ENCODE peak calls at places on chromosomes 13 and 19, in seven cellular contexts. Q is astrocyte of the spinal cord; F is T-helper 1 cell; C is stimulated activated naive CD8-positive, alpha-beta T cell treated with anti-CD3 and anti-CD28 coated beads, Interleukin-15, amount 100 ng/mL, for 72 hours; S is AG09309; Z is substantia nigra; H is islet precursor cell. M is an unnamed sample.

GRCh38 chr13:113652404-113653263 is 5.4 kb downstream of the ATP4B start:
- DNase-seq in Q (no peak), F (no peak), C (no peak), S (no peak), Z (no peak), H (peak), M (no peak)

GRCh38 chr13:27104606-27105005 is 67.0 kb downstream of the USP12 start:
- DNase-seq in Q (no peak), F (no peak), C (no peak), S (no peak), Z (no peak), H (no peak), M (no peak)

GRCh38 chr19:56814656-56815055 is 25.9 kb downstream of the PEG3 start:
- DNase-seq in Q (no peak), F (no peak), C (no peak), S (no peak), Z (no peak), H (no peak), M (no peak)

GRCh38 chr13:99290890-99291289 is 16.3 kb downstream of the GPR183 start:
- DNase-seq in Q (no peak), F (no peak), C (no peak), S (no peak), Z (no peak), H (no peak), M (no peak)

GRCh38 chr13:40191186-40191980 is 475.1 kb downstream of the FOXO1 start:
- DNase-seq in Q (peak), F (no peak), C (no peak), S (no peak), Z (no peak), H (no peak), M (peak)

GRCh38 chr13:113651511-113652403 is 6.2 kb downstream of the ATP4B start:
- DNase-seq in Q (no peak), F (no peak), C (no peak), S (no peak), Z (no peak), H (peak), M (no peak)

GRCh38 chr19:33441828-33442227 is 68.3 kb downstream of the CEBPG start:
- DNase-seq in Q (no peak), F (peak), C (no peak), S (no peak), Z (no peak), H (no peak), M (no peak)

GRCh38 chr13:79483302-79483701 is 2.3 kb downstream of the NDFIP2 start:
- DNase-seq in Q (peak), F (no peak), C (no peak), S (peak), Z (no peak), H (no peak), M (no peak)

GRCh38 chr13:37701306-37701705 is 102.7 kb upstream of the POSTN start:
- DNase-seq in Q (peak), F (no peak), C (no peak), S (peak), Z (no peak), H (no peak), M (no peak)

GRCh38 chr19:958967-959685 is 25.0 kb upstream of the WDR18 start:
- DNase-seq in Q (peak), F (no peak), C (no peak), S (no peak), Z (no peak), H (peak), M (no peak)

GRCh38 chr19:3358392-3358918 is 7.9 kb upstream of the NFIC start:
- DNase-seq in Q (no peak), F (no peak), C (no peak), S (no peak), Z (no peak), H (no peak), M (no peak)

GRCh38 chr19:1884291-1884718 is 991 bp downstream of the ABHD17A start:
- DNase-seq in Q (no peak), F (no peak), C (peak), S (no peak), Z (no peak), H (no peak), M (no peak)

GRCh38 chr13:40172149-40172591 is 494.3 kb downstream of the FOXO1 start:
- DNase-seq in Q (no peak), F (no peak), C (no peak), S (no peak), Z (no peak), H (no peak), M (no peak)

GRCh38 chr13:110129076-110129475 is 177.9 kb downstream of the COL4A1 start:
- DNase-seq in Q (no peak), F (no peak), C (no peak), S (no peak), Z (no peak), H (no peak), M (no peak)

M was measured in pons.